ENCODE peak calls at places on chromosomes 12 and 14, in ten cellular contexts. P is AG09309, R is HCT116, E is tibial artery, F is SK-N-MC, Z is GM23248, A is HL-60, N is mesendoderm, S is endodermal cell, U is body of pancreas. H is an unnamed sample.
A peak's percentile ranks its signal among the peaks of the same experiment; 100 is the strongest.

GRCh38 chr12:22993639-22994038 is 368.7 kb downstream of the ETNK1 start:
- DNase-seq in A (no peak), N (peak; percentile 57), F (no peak), P (no peak), R (no peak), S (no peak), U (no peak), Z (no peak), E (no peak), H (no peak)

GRCh38 chr12:75727577-75727976 is 216.2 kb upstream of the KRR1 start:
- DNase-seq in S (peak; percentile 82), R (no peak), P (no peak), F (no peak), U (no peak), N (peak; percentile 83), E (no peak), A (no peak), Z (no peak), H (no peak)

GRCh38 chr12:66493841-66494240 is 185.0 kb downstream of the GRIP1 start:
- DNase-seq in S (no peak), Z (no peak), F (no peak), E (no peak), N (no peak), U (no peak), R (no peak), A (no peak), P (no peak), H (no peak)

GRCh38 chr14:103518416-103519042 is 4.1 kb downstream of the CKB start:
- DNase-seq in Z (peak; percentile 63), F (no peak), R (no peak), E (peak; percentile 86), P (no peak), U (peak; percentile 75), A (no peak), S (peak; percentile 93), N (peak; percentile 62), H (peak; percentile 83)

GRCh38 chr12:66065623-66066022 is 64.9 kb downstream of the LLPH start:
- DNase-seq in Z (peak; percentile 24), N (no peak), P (no peak), U (no peak), F (peak; percentile 85), A (no peak), S (no peak), R (no peak), E (no peak), H (no peak)

GRCh38 chr12:103814436-103814835 is 26.6 kb downstream of the NT5DC3 start:
- DNase-seq in A (no peak), U (no peak), E (no peak), Z (no peak), N (no peak), S (no peak), F (no peak), R (no peak), P (no peak), H (no peak)

GRCh38 chr12:44019118-44019517 is 183.2 kb downstream of the TMEM117 start:
- DNase-seq in Z (no peak), P (no peak), U (no peak), F (no peak), N (peak; percentile 75), A (no peak), R (no peak), E (no peak), S (peak; percentile 86), H (no peak)

GRCh38 chr12:104055686-104056388 is 5.8 kb upstream of the GLT8D2 start:
- DNase-seq in P (no peak), U (peak; percentile 97), R (no peak), E (no peak), N (peak; percentile 73), S (no peak), Z (peak; percentile 42), A (no peak), F (no peak), H (peak; percentile 91)

DNA sequence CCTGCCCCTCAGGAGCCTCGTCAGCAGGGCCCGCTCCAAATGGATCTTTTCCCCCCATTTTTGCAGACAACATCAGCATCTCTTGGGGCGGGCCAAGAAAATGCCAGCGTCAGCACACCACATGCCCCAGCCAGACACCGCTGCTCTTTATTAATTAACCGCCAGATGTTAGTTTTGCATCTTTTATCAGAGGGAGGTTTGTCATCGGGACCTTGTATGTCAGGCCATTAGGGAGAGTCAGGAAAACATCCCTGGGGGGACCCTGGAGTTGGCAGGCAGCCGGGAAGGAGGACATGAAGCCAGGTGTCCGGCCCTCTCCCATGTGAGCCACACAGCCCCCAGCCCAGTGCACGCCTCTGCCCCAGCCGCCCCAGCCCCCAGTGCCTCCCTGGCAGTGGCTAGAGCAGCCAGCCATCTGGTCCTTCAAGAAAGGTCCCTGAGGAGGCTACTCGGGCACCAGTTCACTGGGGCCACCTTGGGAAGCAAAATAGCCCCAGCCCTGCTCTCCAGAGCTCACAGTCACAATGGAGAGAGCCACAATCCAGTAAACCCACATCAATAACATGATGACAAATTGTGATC is 56.9 kb upstream of the FAM222A start:
- DNase-seq in Z (no peak), R (no peak), A (no peak), E (no peak), S (no peak), N (no peak), U (no peak), F (no peak), P (no peak), H (peak; percentile 99)
- H3K4me3 ChIP-seq in Z (no peak overlapping the region), R (no peak overlapping the region), A (no peak overlapping the region), E (no peak overlapping the region), S (no peak overlapping the region), N (no peak overlapping the region), U (no peak overlapping the region), F (no peak overlapping the region), P (no peak overlapping the region), H (no peak overlapping the region)

DNA sequence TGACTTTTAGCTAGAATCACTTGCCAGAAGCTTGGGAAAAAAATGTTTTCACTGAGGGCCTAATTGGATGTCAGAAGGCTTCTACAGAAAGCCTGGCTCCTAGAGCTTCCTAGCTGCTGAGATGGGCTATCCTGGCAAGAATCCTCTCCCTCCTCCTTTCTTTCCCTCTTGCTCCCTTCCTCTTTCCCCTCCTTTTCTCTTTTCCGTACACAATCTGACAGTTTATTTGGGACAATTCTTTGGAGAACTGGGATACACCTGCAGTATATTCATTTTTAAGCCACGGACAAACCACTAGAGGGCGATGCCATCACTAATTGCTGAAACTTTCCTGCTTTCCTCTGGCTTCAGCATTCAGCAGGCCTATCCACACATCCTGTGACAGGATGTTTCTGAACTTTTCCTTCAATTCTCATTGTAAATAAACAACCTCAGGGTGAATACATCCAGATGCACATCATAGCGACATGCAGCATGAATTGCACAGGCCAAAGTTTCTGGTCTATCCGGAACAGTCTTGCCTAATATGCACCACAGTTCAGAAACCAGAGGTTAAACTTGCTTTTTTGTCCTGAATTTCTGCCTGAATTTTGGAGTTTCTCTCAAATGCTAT is 142.9 kb downstream of the PAWR start:
- DNase-seq in F (no peak), R (peak; percentile 34), S (peak; percentile 88), N (peak; percentile 90), P (peak; percentile 41), Z (peak; percentile 79), U (peak; percentile 51), E (no peak), A (no peak), H (peak; percentile 39)
- H3K4me3 ChIP-seq in F (no peak overlapping the region), R (no peak overlapping the region), S (peak overlapping the region; percentile 64), N (no peak overlapping the region), P (no peak overlapping the region), Z (peak overlapping the region; percentile 30), U (no peak overlapping the region), E (no peak overlapping the region), A (no peak overlapping the region), H (no peak overlapping the region)

DNA sequence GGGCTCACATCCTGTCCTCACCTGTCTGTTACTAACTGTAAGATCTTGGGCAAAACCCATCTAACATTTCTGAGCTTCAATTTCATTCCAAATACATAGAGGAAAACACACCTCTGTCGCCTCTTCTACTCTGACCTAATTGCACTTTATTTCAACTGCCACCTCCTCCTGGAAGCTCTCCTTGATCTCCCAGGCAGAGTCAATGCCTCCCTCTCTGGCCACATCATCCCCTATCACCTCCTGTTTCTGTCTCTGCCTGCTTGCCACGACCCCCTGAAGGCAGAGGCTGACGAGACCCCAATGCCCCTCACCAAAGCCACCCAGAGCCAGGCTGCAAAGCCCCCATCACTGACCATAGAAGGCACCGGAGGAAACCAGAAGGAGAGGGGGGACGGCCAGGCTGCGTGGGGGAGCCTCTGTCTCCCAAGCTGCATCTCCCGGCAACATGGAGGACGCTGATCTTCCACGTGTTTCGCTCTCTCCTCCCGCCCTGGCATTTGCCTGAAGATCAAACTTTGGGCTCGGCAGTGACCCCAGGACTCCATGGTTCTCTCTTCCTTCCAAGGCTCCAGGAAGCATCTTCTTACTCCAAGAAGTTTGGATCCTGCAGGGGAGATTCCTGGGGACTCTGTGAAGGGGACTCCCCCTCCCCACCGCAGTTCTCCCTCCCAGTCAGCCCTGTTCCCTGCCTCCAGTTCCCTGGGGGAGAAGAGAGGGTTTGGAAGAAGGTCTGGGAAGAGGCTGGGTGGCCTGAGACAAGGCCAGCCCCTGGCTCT is 50.1 kb upstream of the BCL11B start:
- DNase-seq in N (no peak), A (no peak), E (no peak), Z (no peak), U (no peak), R (no peak), F (no peak), P (no peak), S (peak; percentile 45), H (no peak)
- H3K4me3 ChIP-seq in N (no peak overlapping the region), A (no peak overlapping the region), E (no peak overlapping the region), Z (no peak overlapping the region), U (no peak overlapping the region), R (no peak overlapping the region), F (no peak overlapping the region), P (no peak overlapping the region), S (no peak overlapping the region), H (no peak overlapping the region)

GRCh38 chr12:96197503-96198272 is 3.5 kb downstream of the ELK3 start:
- DNase-seq in P (peak; percentile 89), E (no peak), N (no peak), Z (peak; percentile 96), R (peak; percentile 82), F (no peak), A (no peak), S (no peak), U (no peak), H (no peak)

GRCh38 chr12:96194901-96195844 is 998 bp downstream of the ELK3 start:
- DNase-seq in R (peak; percentile 75), E (peak; percentile 71), P (no peak), F (peak; percentile 90), S (peak; percentile 83), A (peak; percentile 61), N (peak; percentile 84), U (peak; percentile 54), Z (peak; percentile 93), H (peak; percentile 52)

GRCh38 chr12:96195845-96196451 is 1.8 kb downstream of the ELK3 start:
- DNase-seq in Z (peak; percentile 81), P (no peak), N (peak; percentile 89), F (no peak), S (peak; percentile 87), U (no peak), R (no peak), E (no peak), A (no peak), H (peak; percentile 72)

GRCh38 chr12:96198970-96199369 is 4.8 kb downstream of the ELK3 start:
- DNase-seq in F (no peak), S (no peak), E (no peak), U (no peak), A (no peak), N (no peak), Z (peak; percentile 96), R (peak; percentile 87), P (peak; percentile 81), H (no peak)

DNA sequence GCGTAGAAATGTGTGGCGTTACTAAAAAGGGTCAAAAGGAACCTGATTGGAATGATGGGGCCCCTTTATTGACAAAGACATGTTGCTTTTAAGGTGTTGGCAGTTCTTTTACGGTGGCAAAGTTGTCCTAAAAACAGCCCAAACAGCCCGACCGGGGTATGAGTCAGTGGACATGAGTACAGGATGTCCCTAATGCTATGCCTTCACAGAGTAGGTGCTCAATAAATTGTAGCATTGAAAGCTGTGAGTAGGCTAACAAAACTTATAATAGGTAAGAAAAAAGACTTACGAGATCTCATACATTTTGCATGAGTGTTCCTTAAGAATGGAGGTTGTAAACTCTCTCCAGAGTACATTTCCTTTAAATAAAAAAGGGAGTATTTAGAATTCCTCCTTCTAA is 2.6 kb downstream of the ELK3 start:
- DNase-seq in N (no peak), A (no peak), F (no peak), Z (peak; percentile 62), S (no peak), U (no peak), R (no peak), P (no peak), E (no peak), H (no peak)
- H3K4me3 ChIP-seq in N (no peak overlapping the region), A (no peak overlapping the region), F (no peak overlapping the region), Z (peak overlapping the region; percentile 91), S (peak overlapping the region; percentile 96), U (no peak overlapping the region), R (peak overlapping the region; percentile 88), P (no peak overlapping the region), E (no peak overlapping the region), H (peak overlapping the region; percentile 92)

H was measured in BE2C.